ENCODE peak calls at places on chromosomes 12 and 14, in four cellular contexts. H, U, G and V are unnamed samples. For H3K36me3, the result is how much of the 10 kb centered on the place peaks cover.

GRCh38 chr14:64726585-64726890 is 22.3 kb downstream of the PLEKHG3 start:
- DNase-seq in G (no peak), H (peak), U (no peak), V (peak)

GRCh38 chr12:21025656-21026055 is 105.3 kb upstream of the SLCO1B1 start:
- DNase-seq in G (no peak), U (no peak), H (no peak), V (no peak)

GRCh38 chr14:60310086-60310684 is 61.2 kb downstream of the PPM1A start:
- DNase-seq in H (no peak), U (no peak), G (no peak), V (no peak)

GRCh38 chr12:131487379-131488129 is 223.3 kb upstream of the SFSWAP start:
- DNase-seq in U (no peak), G (no peak), H (no peak), V (no peak)

GRCh38 chr12:52949413-52950331 is 754 bp downstream of the KRT18 start:
- DNase-seq in U (no peak), G (peak), H (no peak), V (no peak)

GRCh38 chr12:84910549-84911241 is 1.9 kb downstream of the SLC6A15 start:
- DNase-seq in G (no peak), U (no peak), H (no peak), V (no peak)

GRCh38 chr12:31732926-31733548 is 4.2 kb upstream of the AMN1 start:
- DNase-seq in H (no peak), U (no peak), G (peak), V (no peak)

GRCh38 chr14:21087294-21088091 is 11.0 kb downstream of the ZNF219 start:
- DNase-seq in U (no peak), G (no peak), H (no peak), V (no peak)

GRCh38 chr14:59022144-59022543 is 166.3 kb upstream of the DAAM1 start:
- DNase-seq in G (no peak), H (no peak), U (no peak), V (no peak)

GRCh38 chr12:32496946-32497345 is 97.6 kb downstream of the FGD4 start:
- DNase-seq in H (no peak), U (no peak), G (no peak), V (no peak)

GRCh38 chr14:60736494-60736893 is 1.9 kb downstream of the MNAT1 start:
- DNase-seq in H (no peak), U (no peak), G (no peak), V (no peak)

GRCh38 chr14:21867541-21867940 is 193.9 kb upstream of the OR4E1 start:
- DNase-seq in U (no peak), G (no peak), H (no peak), V (no peak)

GRCh38 chr14:103628684-103629502 is at the start of gene KLC1:
- DNase-seq in U (peak), H (peak), G (peak), V (peak)

GRCh38 chr14:63770187-63770807 is 42.4 kb upstream of the SGPP1 start:
- DNase-seq in H (no peak), U (peak), G (no peak), V (peak)

GRCh38 chr14:104294628-104294982 is 156.2 kb downstream of the KIF26A start:
- DNase-seq in G (no peak), U (peak), H (no peak), V (peak)

GRCh38 chr14:81269100-81269978 is 48.6 kb upstream of the GTF2A1 start:
- DNase-seq in H (no peak), U (no peak), G (no peak), V (no peak)

GRCh38 chr14:101010293-101010692 is 106.8 kb upstream of the RTL1 start:
- DNase-seq in U (no peak), H (no peak), G (peak), V (no peak)

GRCh38 chr12:47729233-47729632 is 3.9 kb upstream of the ENDOU start:
- DNase-seq in G (no peak), U (no peak), H (no peak), V (no peak)

GRCh38 chr12:2976581-2976996 is 17.4 kb downstream of the TEAD4 start:
- DNase-seq in G (peak), H (no peak), U (no peak), V (no peak)

GRCh38 chr12:118549506-118550109 is 173.3 kb downstream of the SUDS3 start:
- DNase-seq in G (no peak), H (no peak), U (no peak), V (no peak)

GRCh38 chr14:105737504-105738246 is 211.3 kb downstream of the TMEM121 start:
- DNase-seq in G (no peak), H (peak), U (no peak), V (no peak)

GRCh38 chr14:61103541-61104339 is 122.7 kb downstream of the SLC38A6 start:
- DNase-seq in G (peak), U (peak), H (peak), V (no peak)

GRCh38 chr12:89544730-89545184 is 18.9 kb upstream of the POC1B start:
- DNase-seq in U (peak), G (no peak), H (peak), V (peak)

GRCh38 chr12:4118017-4118510 is 155.5 kb upstream of the CCND2 start:
- DNase-seq in G (peak), U (peak), H (no peak), V (peak)

GRCh38 chr12:31491819-31492598 is 98.9 kb downstream of the DENND5B start:
- DNase-seq in U (no peak), H (no peak), G (no peak), V (no peak)

GRCh38 chr14:63596998-63597658 is 44.5 kb downstream of the WDR89 start:
- DNase-seq in U (no peak), G (no peak), H (no peak), V (no peak)

GRCh38 chr12:89880695-89881350 is 172.2 kb upstream of the ATP2B1 start:
- DNase-seq in U (no peak), H (no peak), G (no peak), V (no peak)

GRCh38 chr14:89767861-89768268 is 186.7 kb downstream of the EFCAB11 start:
- DNase-seq in U (no peak), H (no peak), G (no peak), V (no peak)

GRCh38 chr12:117100251-117100650 is 1.0 kb upstream of the TESC start:
- DNase-seq in U (no peak), G (no peak), H (no peak), V (no peak)

GRCh38 chr14:26729851-26730250 is 132.0 kb upstream of the NOVA1 start:
- DNase-seq in G (no peak), H (no peak), U (no peak), V (no peak)

GRCh38 chr14:75283884-75284563 is 5.4 kb downstream of the FOS start:
- DNase-seq in G (no peak), U (no peak), H (peak), V (no peak)

GRCh38 chr14:19823765-19824164 is 20.2 kb downstream of the OR4N2 start:
- DNase-seq in G (no peak), U (no peak), H (no peak), V (no peak)

GRCh38 chr12:6072302-6072752 is 52.1 kb downstream of the VWF start:
- DNase-seq in G (no peak), U (no peak), H (no peak), V (no peak)

GRCh38 chr12:122138616-122139015 is 35.4 kb downstream of the IL31 start:
- DNase-seq in H (no peak), G (no peak), U (no peak), V (no peak)

GRCh38 chr14:64604854-64605253 is 55.1 kb downstream of the PPP1R36 start:
- DNase-seq in G (peak), U (no peak), H (no peak), V (no peak)

GRCh38 chr14:94575730-94576585 is 5.3 kb upstream of the SERPINA5 start:
- DNase-seq in U (no peak), H (no peak), G (no peak), V (no peak)

GRCh38 chr14:102277874-102278630 is 26.9 kb downstream of the MOK start:
- DNase-seq in H (no peak), U (no peak), G (no peak), V (no peak)

GRCh38 chr14:51730674-51731073 is 79.0 kb downstream of the FRMD6 start:
- DNase-seq in H (no peak), G (no peak), U (no peak), V (no peak)

GRCh38 chr14:91316761-91317160 is 72.3 kb upstream of the GPR68 start:
- DNase-seq in H (no peak), G (no peak), U (no peak), V (no peak)

GRCh38 chr14:91318911-91319310 is 74.4 kb upstream of the GPR68 start:
- DNase-seq in H (no peak), U (no peak), G (no peak), V (no peak)

GRCh38 chr14:91315844-91316267 is 71.4 kb upstream of the GPR68 start:
- DNase-seq in U (no peak), H (no peak), G (no peak), V (no peak)

GRCh38 chr14:91320266-91320665 is 75.8 kb upstream of the GPR68 start:
- DNase-seq in G (no peak), U (no peak), H (no peak), V (no peak)

GRCh38 chr14:91317381-91318313 is 73.1 kb upstream of the GPR68 start:
- DNase-seq in H (peak), G (no peak), U (peak), V (peak)
- H3K36me3 ChIP-seq in H (under half), G (half or more), U (under half), V (under half)

DNA sequence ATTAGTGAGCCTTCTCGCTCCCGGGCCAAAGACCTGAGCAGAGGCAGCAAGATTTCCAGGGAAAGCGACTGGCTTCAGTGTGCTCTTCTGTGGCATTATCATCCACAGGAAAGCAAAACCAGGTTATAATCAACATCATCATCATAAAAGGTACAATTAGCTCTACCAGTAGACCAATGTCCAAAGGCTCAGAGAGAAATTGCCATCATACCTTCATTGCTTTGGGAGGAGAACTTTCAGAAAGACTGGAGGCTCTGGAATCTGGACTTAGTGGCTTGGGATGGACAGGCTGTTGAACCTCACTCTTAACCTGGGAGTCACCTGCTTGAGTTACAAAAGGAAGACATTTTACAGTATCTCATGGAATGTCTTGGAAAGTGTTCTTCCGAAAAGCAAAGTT is 25.1 kb upstream of the CERS5 start:
- DNase-seq in H (no peak), U (no peak), G (no peak), V (no peak)
- H3K36me3 ChIP-seq in H (under half), U (under half), G (under half), V (under half)

GRCh38 chr14:31592619-31593018 is 31.4 kb downstream of the NUBPL start:
- DNase-seq in U (no peak), H (no peak), G (no peak), V (no peak)

GRCh38 chr14:31592122-31592521 is 30.9 kb downstream of the NUBPL start:
- DNase-seq in H (no peak), G (no peak), U (no peak), V (no peak)

GRCh38 chr14:31596691-31597090 is 35.5 kb downstream of the NUBPL start:
- DNase-seq in U (no peak), G (no peak), H (no peak), V (no peak)
- H3K36me3 ChIP-seq in U (under half), G (under half), H (under half), V (under half)

DNA sequence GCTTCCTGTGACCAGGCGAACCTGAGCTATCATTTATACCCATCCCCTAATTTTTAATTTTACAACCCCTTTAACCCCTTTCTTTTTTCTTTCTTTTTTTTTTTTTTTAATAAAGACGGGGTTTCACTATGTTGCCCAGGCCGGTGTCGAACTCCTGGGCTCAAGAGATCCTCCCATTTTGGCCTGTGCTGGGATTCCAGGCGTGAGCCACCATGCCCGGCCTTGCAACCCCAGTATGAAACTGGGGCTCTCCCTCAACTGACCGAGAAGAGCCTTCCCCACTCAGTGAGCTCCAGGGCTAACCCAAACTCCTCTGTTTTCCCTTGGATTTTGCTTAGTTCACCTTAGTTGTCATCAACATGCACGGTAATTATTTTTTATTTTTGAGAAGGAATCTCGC is 992 bp downstream of the CPSF2 start:
- DNase-seq in G (no peak), H (no peak), U (no peak), V (no peak)
- H3K36me3 ChIP-seq in G (under half), H (under half), U (under half), V (under half)